ENCODE peak calls at places on chromosomes 13 and 19, in eight cellular contexts. Y is right lobe of liver, C is adrenal gland, A is uterus, G is thyroid gland, P is heart left ventricle, E is sigmoid colon, K is IMR-90. N is an unnamed sample.
A peak's percentile ranks its signal among the peaks of the same experiment; 100 is the strongest.

GRCh38 chr19:16374436-16374835 is 49.8 kb downstream of the KLF2 start:
- DNase-seq in E (no peak), P (no peak), A (no peak), C (no peak), K (no peak), G (no peak), Y (no peak), N (no peak)

GRCh38 chr19:46428278-46429141 is at the start of gene PNMA8C:
- DNase-seq in G (peak; percentile 69), K (peak; percentile 63), P (peak; percentile 68), C (peak; percentile 97), A (peak; percentile 66), E (peak; percentile 82), Y (peak; percentile 86), N (peak; percentile 50)

GRCh38 chr19:55504981-55505380 is 16.7 kb downstream of the SSC5D start:
- DNase-seq in A (no peak), G (no peak), P (no peak), E (no peak), K (no peak), Y (no peak), C (no peak), N (no peak)

GRCh38 chr19:944171-944567 is 18.3 kb downstream of the ARID3A start:
- DNase-seq in Y (no peak), G (no peak), A (peak; percentile 82), K (no peak), C (peak; percentile 82), E (no peak), P (no peak), N (peak; percentile 83)

GRCh38 chr13:113854238-113855011 is 9.5 kb downstream of the GAS6 start:
- DNase-seq in C (peak; percentile 66), Y (peak; percentile 53), G (no peak), P (peak; percentile 70), E (no peak), K (peak; percentile 81), A (peak; percentile 52), N (no peak)

GRCh38 chr13:27174766-27175455 is 3.3 kb upstream of the USP12 start:
- DNase-seq in Y (no peak), A (no peak), K (peak; percentile 48), E (no peak), G (no peak), P (no peak), C (no peak), N (no peak)

GRCh38 chr19:12969292-12969988 is at the start of gene DAND5:
- DNase-seq in P (peak; percentile 70), Y (no peak), E (peak; percentile 89), C (peak; percentile 78), A (no peak), K (no peak), G (peak; percentile 64), N (no peak)

GRCh38 chr13:30796132-30796832 is 60.9 kb downstream of the ALOX5AP start:
- DNase-seq in Y (no peak), P (no peak), C (peak; percentile 78), A (no peak), K (peak; percentile 62), G (peak; percentile 26), E (peak; percentile 62), N (no peak)

GRCh38 chr13:44249439-44249838 is 124.2 kb upstream of the SERP2 start:
- DNase-seq in P (peak; percentile 48), E (peak; percentile 91), K (peak; percentile 77), G (peak; percentile 25), C (no peak), A (peak; percentile 46), Y (no peak), N (peak; percentile 29)

GRCh38 chr19:16185925-16186234 is 670 bp downstream of the FAM32A start:
- DNase-seq in K (no peak), G (no peak), A (no peak), Y (no peak), E (no peak), C (no peak), P (no peak), N (no peak)

GRCh38 chr13:20285530-20285929 is 53.4 kb upstream of the GJB6 start:
- DNase-seq in C (no peak), Y (no peak), K (no peak), A (no peak), G (no peak), E (no peak), P (no peak), N (no peak)

GRCh38 chr19:16385821-16386220 is 61.2 kb downstream of the KLF2 start:
- DNase-seq in E (no peak), C (no peak), Y (peak; percentile 27), K (no peak), G (no peak), A (no peak), P (no peak), N (no peak)

GRCh38 chr13:106156468-106156867 is 379.0 kb downstream of the EFNB2 start:
- DNase-seq in P (no peak), C (no peak), G (no peak), E (no peak), A (no peak), Y (no peak), K (peak; percentile 99), N (no peak)

GRCh38 chr13:99085139-99085845 is 107.4 kb upstream of the DOCK9 start:
- DNase-seq in K (no peak), Y (no peak), G (no peak), A (no peak), E (peak; percentile 67), P (peak; percentile 18), C (no peak), N (no peak)

GRCh38 chr13:43298799-43299198 is 275.4 kb downstream of the DNAJC15 start:
- DNase-seq in E (no peak), C (no peak), A (no peak), G (no peak), Y (no peak), K (no peak), P (no peak), N (no peak)

GRCh38 chr19:42113641-42114348 is 18.5 kb downstream of the POU2F2 start:
- DNase-seq in C (no peak), G (no peak), E (no peak), K (peak; percentile 99), Y (no peak), A (no peak), P (no peak), N (no peak)

GRCh38 chr19:5048091-5048726 is 79.3 kb downstream of the KDM4B start:
- DNase-seq in E (peak; percentile 87), K (peak; percentile 67), Y (peak; percentile 77), P (peak; percentile 72), A (peak; percentile 87), C (peak; percentile 92), G (peak; percentile 74), N (peak; percentile 86)

GRCh38 chr13:77326905-77327604 is at the start of gene MYCBP2:
- DNase-seq in G (peak; percentile 97), E (peak; percentile 98), P (peak; percentile 98), K (peak; percentile 99), C (peak; percentile 99), Y (peak; percentile 97), A (peak; percentile 97), N (peak; percentile 98)

GRCh38 chr13:77331421-77331820 is 4.5 kb upstream of the MYCBP2 start:
- DNase-seq in P (no peak), E (no peak), A (no peak), Y (no peak), K (no peak), G (no peak), C (no peak), N (no peak)

GRCh38 chr13:77328819-77329132 is 1.9 kb upstream of the MYCBP2 start:
- DNase-seq in K (no peak), Y (no peak), G (no peak), P (no peak), A (no peak), C (no peak), E (no peak), N (no peak)

GRCh38 chr13:77330009-77330471 is 3.1 kb upstream of the MYCBP2 start:
- DNase-seq in E (no peak), A (no peak), C (no peak), P (no peak), G (no peak), Y (no peak), K (no peak), N (no peak)

GRCh38 chr13:77329133-77330008 is 2.5 kb upstream of the MYCBP2 start:
- DNase-seq in Y (peak; percentile 90), A (peak; percentile 72), G (peak; percentile 92), E (peak; percentile 88), K (peak; percentile 96), P (peak; percentile 83), C (peak; percentile 95), N (peak; percentile 89)
- TF ChIP-seq POLR2A in Y (peak; percentile 71), A (peak; percentile 38), G (no peak), E (peak; percentile 38), K (no peak), P (no peak), C (peak; percentile 73), N (peak; percentile 61)

GRCh38 chr13:74290324-74290773 is 156.1 kb upstream of the KLF12 start:
- DNase-seq in C (peak; percentile 76), K (peak; percentile 79), G (peak; percentile 18), P (peak; percentile 39), A (peak; percentile 16), Y (no peak), E (no peak), N (peak; percentile 9)
- H3K4me3 ChIP-seq in C (no peak overlapping the region), K (no peak overlapping the region), G (no peak overlapping the region), P (no peak overlapping the region), A (no peak overlapping the region), Y (no peak overlapping the region), E (peak overlapping the region; percentile 23), N (no peak overlapping the region)

GRCh38 chr13:46350003-46350402 is 37.0 kb downstream of the RUBCNL start:
- DNase-seq in K (no peak), C (no peak), Y (no peak), E (no peak), A (no peak), P (no peak), G (no peak), N (no peak)

GRCh38 chr13:46355088-46355468 is 32.0 kb downstream of the RUBCNL start:
- DNase-seq in C (no peak), E (no peak), P (no peak), Y (no peak), A (no peak), K (no peak), G (no peak), N (no peak)

GRCh38 chr13:46355906-46356305 is 31.1 kb downstream of the RUBCNL start:
- DNase-seq in G (no peak), C (no peak), A (no peak), Y (no peak), P (no peak), E (no peak), K (no peak), N (no peak)

GRCh38 chr13:46354143-46355087 is 32.6 kb downstream of the RUBCNL start:
- DNase-seq in C (no peak), Y (no peak), E (no peak), G (no peak), A (no peak), K (peak; percentile 88), P (no peak), N (no peak)

DNA sequence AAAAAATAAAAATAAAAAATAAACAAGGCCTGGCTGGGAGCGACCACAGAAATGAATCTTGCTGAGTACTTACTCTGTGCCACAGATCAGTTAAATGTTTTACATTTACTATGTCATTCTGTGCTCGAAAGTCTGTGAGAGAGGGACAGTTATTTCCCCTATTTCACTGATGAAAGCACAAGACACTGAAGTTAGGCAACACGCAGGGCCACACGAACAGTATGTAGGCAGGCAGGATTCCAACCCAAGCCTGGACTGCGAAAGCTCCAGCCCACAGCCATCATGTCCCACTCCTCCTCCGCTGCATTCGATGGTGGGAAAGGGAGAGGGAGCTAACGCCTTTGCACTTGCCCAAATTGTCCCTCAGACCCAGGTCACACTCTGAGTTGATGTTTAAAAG is 34.2 kb downstream of the RUBCNL start:
- DNase-seq in C (peak; percentile 60), G (no peak), E (no peak), K (no peak), P (no peak), Y (no peak), A (no peak), N (no peak)
- TF ChIP-seq POLR2A in C (no peak), G (no peak), E (no peak), K (no peak), P (no peak), Y (no peak), A (no peak), N (no peak)

GRCh38 chr19:2984196-2984490 is 6.8 kb downstream of the TLE6 start:
- DNase-seq in K (no peak), E (no peak), C (no peak), P (no peak), Y (no peak), G (no peak), A (no peak), N (no peak)
- H3K4me3 ChIP-seq in K (peak overlapping the region; percentile 43), E (peak overlapping the region; percentile 45), C (no peak overlapping the region), P (no peak overlapping the region), Y (peak overlapping the region; percentile 29), G (no peak overlapping the region), A (peak overlapping the region; percentile 30), N (no peak overlapping the region)